ENCODE peak calls at places on chromosomes 11 and 22, in eight cellular contexts. L is amniotic stem cell, M is astrocyte of the spinal cord, Z is C1 segment of cervical spinal cord, R is head of caudate nucleus, Y is NCI-H774, S is RWPE1, N is H7. Q is an unnamed sample.

GRCh38 chr22:27420186-27420816 is 381.3 kb downstream of the MN1 start:
- DNase-seq in R (no peak), M (peak; percentile 63), Z (no peak), N (no peak), L (no peak), Y (no peak), S (no peak), Q (no peak)

GRCh38 chr11:94650756-94651155 is 83.6 kb downstream of the PIWIL4 start:
- DNase-seq in Z (no peak), Y (no peak), N (no peak), S (no peak), R (no peak), M (peak; percentile 19), L (peak; percentile 53), Q (no peak)

GRCh38 chr11:1001682-1002081 is 34.8 kb downstream of the MUC6 start:
- DNase-seq in R (no peak), N (no peak), Z (no peak), Y (no peak), L (no peak), S (no peak), M (no peak), Q (no peak)

GRCh38 chr22:45036154-45036553 is 26.3 kb upstream of the PHF21B start:
- DNase-seq in S (no peak), M (peak; percentile 9), Z (peak; percentile 28), L (no peak), Y (no peak), R (peak; percentile 14), N (no peak), Q (no peak)

GRCh38 chr22:19043111-19044085 is 78.8 kb downstream of the DGCR2 start:
- DNase-seq in R (no peak), S (no peak), M (no peak), Z (no peak), L (no peak), N (peak; percentile 26), Y (no peak), Q (no peak)

GRCh38 chr11:58530236-58530635 is 22.3 kb upstream of the OR5B21 start:
- DNase-seq in N (no peak), M (no peak), Y (no peak), Z (no peak), S (no peak), R (no peak), L (no peak), Q (no peak)

GRCh38 chr11:112082729-112083128 is 3.8 kb downstream of the TIMM8B start:
- DNase-seq in M (peak; percentile 44), Z (no peak), Y (no peak), R (no peak), S (no peak), N (no peak), L (no peak), Q (no peak)

GRCh38 chr11:12565406-12565805 is 108.8 kb upstream of the TEAD1 start:
- DNase-seq in N (no peak), L (no peak), S (no peak), M (no peak), Y (no peak), R (no peak), Z (no peak), Q (no peak)

GRCh38 chr22:30047364-30047738 is 32.9 kb upstream of the HORMAD2 start:
- DNase-seq in Z (no peak), Y (no peak), S (no peak), R (no peak), N (peak; percentile 72), M (no peak), L (no peak), Q (no peak)

GRCh38 chr11:12083380-12083779 is 27.0 kb upstream of the MICAL2 start:
- DNase-seq in N (peak; percentile 56), M (no peak), Z (no peak), R (no peak), Y (no peak), S (no peak), L (no peak), Q (no peak)

GRCh38 chr11:22459053-22459452 is 120.9 kb downstream of the SLC17A6 start:
- DNase-seq in N (no peak), Y (no peak), S (peak; percentile 70), Z (no peak), M (no peak), L (peak; percentile 26), R (no peak), Q (no peak)

GRCh38 chr11:105667441-105667840 is 57.6 kb downstream of the GRIA4 start:
- DNase-seq in M (no peak), Y (no peak), Z (no peak), L (no peak), R (no peak), N (no peak), S (no peak), Q (no peak)

GRCh38 chr11:122656073-122656630 is 630 bp downstream of the UBASH3B start:
- DNase-seq in Z (peak; percentile 62), Y (no peak), N (peak; percentile 85), M (peak; percentile 75), R (peak; percentile 25), S (peak; percentile 64), L (peak; percentile 67), Q (peak; percentile 54)

GRCh38 chr22:34129691-34130486 is 209.6 kb upstream of the LARGE1 start:
- DNase-seq in Z (no peak), Y (no peak), M (no peak), S (no peak), L (no peak), R (no peak), N (no peak), Q (no peak)

GRCh38 chr11:109752212-109752825 is 330.3 kb downstream of the C11orf87 start:
- DNase-seq in L (no peak), N (no peak), Y (no peak), S (no peak), Z (no peak), R (no peak), M (no peak), Q (no peak)

GRCh38 chr11:47109051-47109791 is 67.5 kb downstream of the ARFGAP2 start:
- DNase-seq in S (no peak), N (no peak), L (no peak), Y (no peak), M (no peak), R (no peak), Z (peak; percentile 24), Q (no peak)

GRCh38 chr11:2752923-2753322 is 53.1 kb upstream of the KCNQ1OT1 start:
- DNase-seq in N (no peak), L (no peak), Y (no peak), S (no peak), R (no peak), Z (no peak), M (peak; percentile 19), Q (no peak)

GRCh38 chr11:26044389-26044788 is 287.5 kb upstream of the ANO3 start:
- DNase-seq in N (no peak), R (no peak), M (no peak), Z (no peak), L (no peak), Y (no peak), S (no peak), Q (no peak)

GRCh38 chr11:64007160-64007628 is 21.0 kb downstream of the OTUB1 start:
- DNase-seq in R (no peak), N (peak; percentile 88), Z (no peak), Y (no peak), S (no peak), M (no peak), L (no peak), Q (no peak)

GRCh38 chr11:86495341-86495740 is 120.7 kb downstream of the CCDC81 start:
- DNase-seq in R (no peak), Y (no peak), S (no peak), Z (no peak), L (no peak), M (peak; percentile 36), N (no peak), Q (no peak)

GRCh38 chr22:30425616-30426394 is at the start of gene MTFP1:
- DNase-seq in L (no peak), S (peak; percentile 48), Y (no peak), Z (peak; percentile 36), M (peak; percentile 65), N (peak; percentile 91), R (peak; percentile 50), Q (peak; percentile 63)

GRCh38 chr11:30424851-30425250 is 101.9 kb downstream of the ARL14EP start:
- DNase-seq in Y (no peak), S (no peak), R (no peak), Z (no peak), M (no peak), L (no peak), N (no peak), Q (no peak)

GRCh38 chr11:76025068-76025467 is 181.2 kb downstream of the WNT11 start:
- DNase-seq in Z (no peak), M (peak; percentile 94), S (no peak), Y (no peak), N (no peak), L (no peak), R (no peak), Q (no peak)

GRCh38 chr11:37657645-37658044 is 1059.6 kb upstream of the RAG2 start:
- DNase-seq in Z (no peak), N (no peak), Y (no peak), M (peak; percentile 55), R (no peak), S (peak; percentile 13), L (peak; percentile 5), Q (no peak)